ENCODE peak calls at places on chromosomes 7 and 10, in four cellular contexts. Q, P, E and T are unnamed samples.

GRCh38 chr7:341841-342638 is 52.1 kb downstream of the FOXL3 start:
- DNase-seq in P (no peak), E (no peak), Q (peak; percentile 80), T (no peak)

GRCh38 chr7:69349291-69349690 is 249.0 kb upstream of the AUTS2 start:
- DNase-seq in P (no peak), Q (no peak), E (no peak), T (no peak)

GRCh38 chr7:74396993-74397392 is 56.7 kb upstream of the GTF2IRD1 start:
- DNase-seq in Q (no peak), E (no peak), P (no peak), T (no peak)

GRCh38 chr7:4115941-4116610 is 566.0 kb upstream of the FOXK1 start:
- DNase-seq in E (no peak), P (no peak), Q (no peak), T (no peak)

GRCh38 chr10:102648889-102649752 is 4.8 kb downstream of the TRIM8 start:
- DNase-seq in E (no peak), Q (no peak), P (no peak), T (no peak)

GRCh38 chr10:68239069-68239468 is 7.2 kb upstream of the ATOH7 start:
- DNase-seq in Q (no peak), P (no peak), E (no peak), T (no peak)

GRCh38 chr7:47988496-47989386 is 9.3 kb upstream of the HUS1 start:
- DNase-seq in Q (no peak), P (peak; percentile 16), E (no peak), T (peak; percentile 20)

GRCh38 chr10:50417906-50418697 is 166.8 kb upstream of the ASAH2 start:
- DNase-seq in Q (peak; percentile 72), E (peak; percentile 89), P (peak; percentile 89), T (peak; percentile 53)

GRCh38 chr7:108420482-108420908 is 35.7 kb downstream of the NRCAM start:
- DNase-seq in E (no peak), P (peak; percentile 16), Q (no peak), T (no peak)

GRCh38 chr10:10786334-10787090 is 231.2 kb upstream of the CELF2 start:
- DNase-seq in E (no peak), Q (no peak), P (peak; percentile 32), T (no peak)

GRCh38 chr10:78255214-78255613 is 221.6 kb downstream of the RPS24 start:
- DNase-seq in P (no peak), Q (no peak), E (no peak), T (no peak)

GRCh38 chr10:119595715-119596515 is 849 bp downstream of the TIAL1 start:
- DNase-seq in P (peak; percentile 34), Q (peak; percentile 69), E (peak; percentile 7), T (peak; percentile 35)

GRCh38 chr7:145957160-145957890 is 159.3 kb upstream of the CNTNAP2 start:
- DNase-seq in P (peak; percentile 3), Q (no peak), E (no peak), T (no peak)

GRCh38 chr7:81366546-81366945 is 403.3 kb downstream of the HGF start:
- DNase-seq in Q (no peak), E (no peak), P (no peak), T (no peak)

GRCh38 chr7:15463801-15464761 is 97.7 kb downstream of the AGMO start:
- DNase-seq in Q (no peak), E (no peak), P (no peak), T (no peak)

GRCh38 chr7:48337012-48337621 is 165.9 kb downstream of the ABCA13 start:
- DNase-seq in E (peak; percentile 18), P (peak; percentile 39), Q (peak; percentile 50), T (peak; percentile 34)

GRCh38 chr7:133561361-133561760 is 308.5 kb downstream of the EXOC4 start:
- DNase-seq in Q (no peak), P (no peak), E (no peak), T (no peak)

GRCh38 chr7:34133356-34133982 is 228.1 kb downstream of the BMPER start:
- DNase-seq in Q (peak; percentile 25), P (peak; percentile 86), E (no peak), T (no peak)

GRCh38 chr10:71211053-71211452 is 1.3 kb upstream of the UNC5B start:
- DNase-seq in E (no peak), Q (no peak), P (no peak), T (no peak)
- TF ChIP-seq CTCF in E (no peak), Q (no peak), P (no peak), T (no peak)

GRCh38 chr7:118109607-118110006 is 74.4 kb upstream of the LSM8 start:
- DNase-seq in Q (peak; percentile 50), P (no peak), E (peak; percentile 6), T (no peak)

GRCh38 chr7:118110178-118110577 is 73.8 kb upstream of the LSM8 start:
- DNase-seq in Q (no peak), P (no peak), E (no peak), T (no peak)

DNA sequence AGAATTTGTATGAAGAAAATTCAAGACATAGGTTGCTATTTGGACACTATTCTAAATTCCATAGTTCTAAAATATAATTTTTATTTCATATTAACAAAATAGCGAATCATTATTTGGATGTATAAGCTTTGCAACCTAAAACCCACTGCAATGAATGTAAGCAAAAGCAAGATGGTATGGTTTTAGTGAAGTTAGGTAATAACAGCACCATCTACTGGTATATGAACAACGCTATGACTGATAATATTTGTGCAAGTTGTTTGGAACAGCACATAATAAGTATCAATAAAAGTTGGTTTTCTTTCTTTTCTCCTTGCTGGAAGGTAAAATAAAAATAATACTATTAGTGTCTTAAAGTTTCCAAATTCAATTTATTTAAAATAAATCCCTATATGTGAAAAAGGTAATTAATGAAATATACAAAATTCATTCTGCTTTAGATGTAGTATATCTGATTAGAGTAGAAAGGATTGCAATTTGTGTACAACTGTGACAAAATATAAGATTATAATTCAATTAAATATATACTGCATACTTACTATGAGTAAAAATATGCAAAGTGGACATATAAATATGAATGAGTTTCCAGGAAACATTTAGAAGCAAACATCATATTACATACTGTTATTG is 79.0 kb upstream of the LSM8 start:
- DNase-seq in E (no peak), Q (peak; percentile 19), P (peak; percentile 61), T (no peak)
- TF ChIP-seq CTCF in E (peak; percentile 66), Q (peak; percentile 73), P (peak; percentile 54), T (peak; percentile 35)

GRCh38 chr7:30752484-30752883 is 549 bp downstream of the INMT start:
- DNase-seq in P (no peak), Q (no peak), E (no peak), T (no peak)
- TF ChIP-seq CTCF in P (no peak), Q (no peak), E (no peak), T (no peak)

GRCh38 chr10:586151-586550 is 103.3 kb downstream of the DIP2C start:
- DNase-seq in P (no peak), Q (no peak), E (no peak), T (no peak)

GRCh38 chr10:589961-590680 is 99.3 kb downstream of the DIP2C start:
- DNase-seq in P (no peak), Q (no peak), E (no peak), T (no peak)

GRCh38 chr10:590721-591120 is 98.7 kb downstream of the DIP2C start:
- DNase-seq in P (no peak), Q (no peak), E (no peak), T (no peak)

GRCh38 chr10:586716-587115 is 102.8 kb downstream of the DIP2C start:
- DNase-seq in E (no peak), P (no peak), Q (no peak), T (no peak)

DNA sequence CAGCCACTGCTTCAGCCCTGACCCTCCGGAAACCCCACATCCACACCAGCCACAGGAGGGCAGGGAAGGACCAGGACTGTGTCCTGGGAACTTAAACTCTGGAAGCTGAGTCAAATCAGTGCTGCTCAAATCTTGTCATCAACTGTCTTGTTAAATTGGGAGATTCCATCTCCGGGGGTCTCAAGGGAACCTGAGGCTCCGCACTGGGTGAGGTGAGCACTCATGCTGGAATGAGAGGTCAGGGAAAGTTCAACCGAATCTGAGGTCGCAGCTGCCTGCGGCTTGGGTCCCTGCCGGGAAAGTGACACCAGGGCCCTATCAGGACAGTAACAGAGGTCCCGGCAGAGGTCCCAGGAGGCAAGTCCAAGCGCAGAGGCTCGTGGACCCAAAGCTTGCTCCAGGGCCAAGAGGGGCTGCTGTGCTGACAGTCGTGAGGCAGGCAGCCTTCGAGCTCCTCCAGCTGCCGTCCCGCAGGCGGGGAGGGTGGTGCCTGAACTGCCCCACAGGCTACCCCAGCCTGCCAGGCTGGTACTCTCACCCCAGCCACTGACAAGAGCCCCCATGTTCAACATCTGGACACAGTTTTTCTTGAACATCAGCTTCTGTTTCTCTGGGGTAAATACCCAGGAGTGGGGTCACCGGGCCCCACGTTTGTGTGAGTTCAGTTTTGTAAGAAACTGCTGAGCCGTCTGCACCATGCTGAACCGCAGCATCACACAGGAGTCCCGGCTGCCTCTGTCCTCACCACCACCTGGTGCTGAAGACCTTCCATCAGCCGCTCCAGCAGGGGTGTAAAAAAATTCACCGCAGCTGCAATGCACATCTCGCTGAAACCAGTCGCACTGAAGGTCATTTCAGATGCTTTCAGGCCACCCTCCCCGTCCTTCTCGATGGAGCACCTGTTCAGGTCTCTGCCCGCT is 101.0 kb downstream of the DIP2C start:
- DNase-seq in E (peak; percentile 14), Q (no peak), P (peak; percentile 36), T (no peak)
- TF ChIP-seq CTCF in E (no peak), Q (peak; percentile 1), P (peak; percentile 34), T (no peak)

GRCh38 chr10:34637419-34637911 is 177.6 kb downstream of the PARD3 start:
- DNase-seq in E (peak; percentile 56), P (peak; percentile 50), Q (peak; percentile 77), T (peak; percentile 84)
- TF ChIP-seq CTCF in E (peak; percentile 94), P (peak; percentile 99), Q (peak; percentile 97), T (peak; percentile 95)

GRCh38 chr7:130337410-130337971 is 7.1 kb upstream of the CPA5 start:
- DNase-seq in E (no peak), P (no peak), Q (no peak), T (no peak)
- TF ChIP-seq CTCF in E (no peak), P (no peak), Q (no peak), T (no peak)

GRCh38 chr7:123864012-123864411 is 19.0 kb downstream of the HYAL4 start:
- DNase-seq in Q (no peak), E (no peak), P (no peak), T (no peak)

GRCh38 chr7:123867220-123867619 is 22.3 kb downstream of the HYAL4 start:
- DNase-seq in E (no peak), P (no peak), Q (no peak), T (no peak)

GRCh38 chr7:123864438-123864837 is 19.5 kb downstream of the HYAL4 start:
- DNase-seq in E (no peak), P (no peak), Q (peak; percentile 30), T (no peak)

GRCh38 chr7:123864966-123865365 is 20.0 kb downstream of the HYAL4 start:
- DNase-seq in E (no peak), Q (no peak), P (peak; percentile 10), T (no peak)

GRCh38 chr7:123865517-123866117 is 20.6 kb downstream of the HYAL4 start:
- DNase-seq in Q (peak; percentile 81), E (peak; percentile 41), P (peak; percentile 76), T (peak; percentile 58)
- TF ChIP-seq CTCF in Q (peak; percentile 66), E (peak; percentile 87), P (peak; percentile 62), T (peak; percentile 96)

GRCh38 chr10:64091889-64092288 is 570.7 kb downstream of the REEP3 start:
- DNase-seq in E (no peak), P (no peak), Q (peak; percentile 35), T (no peak)
- TF ChIP-seq CTCF in E (peak; percentile 44), P (peak; percentile 11), Q (peak; percentile 51), T (no peak)